ENCODE peak calls at places on chromosomes 13 and 19, in seven cellular contexts. One of them, this sample, is unnamed.

GRCh38 chr13:113123226-113124150 is 889 bp downstream of the F10 start:
- DNase-seq in GM12891: no peak
- DNase-seq in K562: peak; percentile 46
- DNase-seq in H1: no peak
- DNase-seq in SK-N-SH: peak; percentile 69
- DNase-seq in HepG2: peak; percentile 52
- DNase-seq in GM12878: no peak
- DNase-seq in this sample: no peak

GRCh38 chr13:45042539-45042938 is 53.2 kb downstream of the GPALPP1 start:
- DNase-seq in GM12878: no peak
- DNase-seq in HepG2: no peak
- DNase-seq in K562: no peak
- DNase-seq in SK-N-SH: no peak
- DNase-seq in H1: no peak
- DNase-seq in GM12891: no peak
- DNase-seq in this sample: no peak

GRCh38 chr19:9354651-9355050 is 8.2 kb upstream of the ZNF177 start:
- DNase-seq in GM12878: no peak
- DNase-seq in HepG2: no peak
- DNase-seq in GM12891: no peak
- DNase-seq in K562: no peak
- DNase-seq in H1: no peak
- DNase-seq in SK-N-SH: peak; percentile 50
- DNase-seq in this sample: no peak

GRCh38 chr13:33353210-33353609 is 67.7 kb upstream of the STARD13 start:
- DNase-seq in SK-N-SH: no peak
- DNase-seq in GM12878: peak; percentile 11
- DNase-seq in GM12891: peak; percentile 17
- DNase-seq in HepG2: no peak
- DNase-seq in H1: no peak
- DNase-seq in K562: no peak
- DNase-seq in this sample: no peak

GRCh38 chr19:41871573-41872383 is 5.3 kb upstream of the CD79A start:
- DNase-seq in GM12891: peak; percentile 75
- DNase-seq in HepG2: no peak
- DNase-seq in K562: no peak
- DNase-seq in H1: no peak
- DNase-seq in GM12878: peak; percentile 80
- DNase-seq in SK-N-SH: peak; percentile 19
- DNase-seq in this sample: peak; percentile 81

GRCh38 chr19:38707512-38708114 is 36.7 kb downstream of the CAPN12 start:
- DNase-seq in SK-N-SH: no peak
- DNase-seq in GM12878: no peak
- DNase-seq in K562: no peak
- DNase-seq in GM12891: no peak
- DNase-seq in H1: no peak
- DNase-seq in HepG2: peak; percentile 48
- DNase-seq in this sample: no peak

GRCh38 chr13:20073775-20074174 is 87.1 kb downstream of the GJA3 start:
- DNase-seq in H1: no peak
- DNase-seq in GM12891: no peak
- DNase-seq in SK-N-SH: no peak
- DNase-seq in GM12878: peak; percentile 19
- DNase-seq in K562: no peak
- DNase-seq in HepG2: no peak
- DNase-seq in this sample: no peak

GRCh38 chr13:71055047-71055446 is 812.0 kb downstream of the DACH1 start:
- DNase-seq in SK-N-SH: no peak
- DNase-seq in HepG2: no peak
- DNase-seq in GM12878: no peak
- DNase-seq in GM12891: no peak
- DNase-seq in K562: no peak
- DNase-seq in H1: no peak
- DNase-seq in this sample: no peak

GRCh38 chr19:51123381-51124186 is 1.1 kb upstream of the SIGLEC9 start:
- DNase-seq in K562: no peak
- DNase-seq in HepG2: no peak
- DNase-seq in H1: no peak
- DNase-seq in GM12891: no peak
- DNase-seq in SK-N-SH: no peak
- DNase-seq in GM12878: no peak
- DNase-seq in this sample: no peak

GRCh38 chr13:29924482-29924884 is 74.1 kb upstream of the UBL3 start:
- DNase-seq in GM12891: no peak
- DNase-seq in SK-N-SH: no peak
- DNase-seq in HepG2: peak; percentile 44
- DNase-seq in GM12878: no peak
- DNase-seq in H1: no peak
- DNase-seq in K562: no peak
- DNase-seq in this sample: no peak
- TF ChIP-seq TAF1 in GM12891: no peak
- TF ChIP-seq TAF1 in SK-N-SH: no peak
- TF ChIP-seq TAF1 in HepG2: no peak
- TF ChIP-seq TAF1 in GM12878: no peak
- TF ChIP-seq TAF1 in H1: no peak
- TF ChIP-seq TAF1 in K562: no peak
- TF ChIP-seq TAF1 in this sample: no peak

GRCh38 chr13:43023244-43023931 is at the start of gene DNAJC15:
- DNase-seq in H1: peak; percentile 56
- DNase-seq in GM12878: peak; percentile 57
- DNase-seq in SK-N-SH: peak; percentile 80
- DNase-seq in HepG2: peak; percentile 76
- DNase-seq in GM12891: peak; percentile 53
- DNase-seq in K562: peak; percentile 16
- DNase-seq in this sample: peak; percentile 64
- TF ChIP-seq POLR2AphosphoS5 in H1: peak; percentile 62
- TF ChIP-seq POLR2AphosphoS5 in GM12878: peak; percentile 90
- TF ChIP-seq POLR2AphosphoS5 in SK-N-SH: peak; percentile 80
- TF ChIP-seq POLR2AphosphoS5 in HepG2: peak; percentile 72
- TF ChIP-seq POLR2AphosphoS5 in GM12891: peak; percentile 86
- TF ChIP-seq POLR2AphosphoS5 in K562: no peak
- TF ChIP-seq POLR2AphosphoS5 in this sample: peak; percentile 88

GRCh38 chr19:54470991-54471782 is 1.9 kb downstream of the CDC42EP5 start:
- DNase-seq in SK-N-SH: no peak
- DNase-seq in H1: no peak
- DNase-seq in GM12891: no peak
- DNase-seq in HepG2: no peak
- DNase-seq in K562: no peak
- DNase-seq in GM12878: no peak
- DNase-seq in this sample: no peak
- TF ChIP-seq TAF1 in SK-N-SH: no peak
- TF ChIP-seq TAF1 in H1: peak; percentile 52
- TF ChIP-seq TAF1 in GM12891: no peak
- TF ChIP-seq TAF1 in HepG2: no peak
- TF ChIP-seq TAF1 in K562: no peak
- TF ChIP-seq TAF1 in GM12878: no peak
- TF ChIP-seq TAF1 in this sample: no peak

GRCh38 chr19:54408627-54409026 is 6.6 kb upstream of the TTYH1 start:
- DNase-seq in GM12878: no peak
- DNase-seq in H1: no peak
- DNase-seq in HepG2: no peak
- DNase-seq in K562: no peak
- DNase-seq in GM12891: no peak
- DNase-seq in SK-N-SH: no peak
- DNase-seq in this sample: no peak
- TF ChIP-seq POLR2AphosphoS5 in GM12878: no peak
- TF ChIP-seq POLR2AphosphoS5 in H1: no peak
- TF ChIP-seq POLR2AphosphoS5 in HepG2: no peak
- TF ChIP-seq POLR2AphosphoS5 in K562: no peak
- TF ChIP-seq POLR2AphosphoS5 in GM12891: no peak
- TF ChIP-seq POLR2AphosphoS5 in SK-N-SH: no peak
- TF ChIP-seq POLR2AphosphoS5 in this sample: no peak